ENCODE peak calls at places on chromosomes 13 and 19, in six cellular contexts. Z, G, H, T, Q and L are unnamed samples.
A peak's percentile ranks its signal among the peaks of the same experiment; 100 is the strongest.

GRCh38 chr13:24683370-24683769 is 3.2 kb downstream of the ATP12A start:
- DNase-seq in Z (no peak), G (no peak), H (no peak), T (peak; percentile 8), Q (no peak), L (no peak)

GRCh38 chr13:23696610-23697009 is 126.4 kb downstream of the TNFRSF19 start:
- DNase-seq in Z (no peak), G (no peak), H (no peak), T (no peak), Q (no peak), L (no peak)

GRCh38 chr13:30943881-30944280 is 11.4 kb downstream of the TEX26 start:
- DNase-seq in Z (no peak), G (no peak), H (no peak), T (no peak), Q (no peak), L (no peak)

GRCh38 chr13:25292301-25292700 is 5.0 kb upstream of the MTMR6 start:
- DNase-seq in Z (no peak), G (peak; percentile 31), H (no peak), T (no peak), Q (no peak), L (peak; percentile 81)

GRCh38 chr13:41568143-41568989 is 111.0 kb downstream of the RGCC start:
- DNase-seq in Z (no peak), G (no peak), H (no peak), T (no peak), Q (no peak), L (no peak)

GRCh38 chr19:17539288-17540117 is 15.9 kb upstream of the COLGALT1 start:
- DNase-seq in Z (peak; percentile 94), G (peak; percentile 100), H (no peak), T (peak; percentile 85), Q (peak; percentile 93), L (peak; percentile 96)

GRCh38 chr13:104854698-104855097 is 1680.8 kb downstream of the EFNB2 start:
- DNase-seq in Z (no peak), G (no peak), H (no peak), T (no peak), Q (no peak), L (no peak)

GRCh38 chr13:47426126-47426849 is 529.4 kb upstream of the HTR2A start:
- DNase-seq in Z (no peak), G (no peak), H (no peak), T (no peak), Q (no peak), L (no peak)

GRCh38 chr13:40458283-40459031 is 208.0 kb downstream of the FOXO1 start:
- DNase-seq in Z (no peak), G (no peak), H (no peak), T (no peak), Q (no peak), L (no peak)

GRCh38 chr13:61954092-61954491 is 538.4 kb upstream of the PCDH20 start:
- DNase-seq in Z (peak; percentile 20), G (no peak), H (no peak), T (peak; percentile 4), Q (peak; percentile 60), L (peak; percentile 47)

GRCh38 chr13:34721631-34722144 is 220.4 kb upstream of the NBEA start:
- DNase-seq in Z (no peak), G (no peak), H (no peak), T (no peak), Q (no peak), L (no peak)

GRCh38 chr13:105914637-105915036 is 620.8 kb downstream of the EFNB2 start:
- DNase-seq in Z (no peak), G (no peak), H (no peak), T (no peak), Q (no peak), L (no peak)

GRCh38 chr13:31201341-31202024 is 1.7 kb downstream of the B3GLCT start:
- DNase-seq in Z (no peak), G (no peak), H (no peak), T (no peak), Q (no peak), L (peak; percentile 16)

GRCh38 chr19:58044886-58045285 is 11.1 kb downstream of the ZSCAN1 start:
- DNase-seq in Z (no peak), G (no peak), H (no peak), T (no peak), Q (no peak), L (no peak)

GRCh38 chr13:95535243-95535642 is 17.3 kb upstream of the CLDN10 start:
- DNase-seq in Z (peak; percentile 89), G (peak; percentile 30), H (no peak), T (peak; percentile 84), Q (peak; percentile 94), L (no peak)

GRCh38 chr13:77916481-77916880 is 2.1 kb downstream of the EDNRB start:
- DNase-seq in Z (no peak), G (no peak), H (no peak), T (no peak), Q (no peak), L (no peak)

GRCh38 chr19:18304194-18304495 is 18.7 kb downstream of the LSM4 start:
- DNase-seq in Z (no peak), G (no peak), H (no peak), T (no peak), Q (no peak), L (no peak)

GRCh38 chr19:49987159-49987698 is 26.3 kb upstream of the SIGLEC11 start:
- DNase-seq in Z (peak; percentile 89), G (peak; percentile 92), H (peak; percentile 54), T (peak; percentile 87), Q (peak; percentile 89), L (peak; percentile 99)

GRCh38 chr13:71964491-71965108 is 97.6 kb upstream of the DACH1 start:
- DNase-seq in Z (no peak), G (peak; percentile 11), H (no peak), T (no peak), Q (no peak), L (no peak)

GRCh38 chr13:101572456-101572855 is 120.0 kb downstream of the ITGBL1 start:
- DNase-seq in Z (no peak), G (no peak), H (no peak), T (no peak), Q (peak; percentile 15), L (no peak)

GRCh38 chr19:17234911-17235617 is 9.0 kb downstream of the OCEL1 start:
- DNase-seq in Z (peak; percentile 67), G (peak; percentile 90), H (no peak), T (no peak), Q (peak; percentile 43), L (peak; percentile 74)

GRCh38 chr19:49688531-49689132 is 762 bp upstream of the ADM5 start:
- DNase-seq in Z (no peak), G (no peak), H (no peak), T (no peak), Q (peak; percentile 70), L (no peak)

GRCh38 chr13:23350009-23350408 is 83.5 kb downstream of the SACS start:
- DNase-seq in Z (peak; percentile 72), G (no peak), H (no peak), T (no peak), Q (peak; percentile 41), L (no peak)

GRCh38 chr19:1651061-1651547 is 1.3 kb downstream of the TCF3 start:
- DNase-seq in Z (no peak), G (peak; percentile 53), H (peak; percentile 56), T (no peak), Q (peak; percentile 42), L (peak; percentile 58)

GRCh38 chr19:19040417-19040816 is 7.0 kb downstream of the ARMC6 start:
- DNase-seq in Z (peak; percentile 69), G (no peak), H (no peak), T (peak; percentile 76), Q (no peak), L (no peak)

GRCh38 chr19:51128227-51128626 is 3.5 kb downstream of the SIGLEC9 start:
- DNase-seq in Z (no peak), G (no peak), H (no peak), T (no peak), Q (no peak), L (no peak)

GRCh38 chr19:18778826-18779354 is 12.2 kb downstream of the COMP start:
- DNase-seq in Z (no peak), G (no peak), H (no peak), T (no peak), Q (no peak), L (no peak)

GRCh38 chr13:63367522-63368198 is 1952.0 kb upstream of the PCDH20 start:
- DNase-seq in Z (no peak), G (no peak), H (no peak), T (no peak), Q (no peak), L (no peak)

GRCh38 chr19:18118420-18119242 is 21.1 kb downstream of the MAST3 start:
- DNase-seq in Z (no peak), G (no peak), H (no peak), T (no peak), Q (no peak), L (no peak)

GRCh38 chr19:47239610-47240296 is 8.8 kb upstream of the BBC3 start:
- DNase-seq in Z (no peak), G (no peak), H (no peak), T (no peak), Q (peak; percentile 74), L (peak; percentile 38)
- TF ChIP-seq MAX in Z (no peak), G (no peak), H (no peak), T (no peak), Q (no peak), L (no peak)

DNA sequence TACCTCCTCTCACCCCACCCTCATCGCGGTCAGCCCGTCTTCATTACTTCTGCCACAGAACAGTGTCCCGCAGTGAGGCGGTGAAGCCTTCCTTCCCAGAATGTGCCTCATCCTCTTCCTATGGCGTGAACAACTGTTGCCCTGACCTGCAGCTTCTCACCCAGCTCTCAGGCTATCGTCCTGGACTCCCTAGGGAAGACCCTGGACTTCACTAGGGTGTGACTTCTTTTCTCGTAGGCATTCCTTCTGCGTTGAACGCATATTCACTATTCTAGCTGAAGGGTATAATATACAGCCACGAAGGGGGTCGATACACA is 982 bp downstream of the ZNF865 start:
- DNase-seq in Z (no peak), G (no peak), H (no peak), T (no peak), Q (no peak), L (no peak)
- TF ChIP-seq CTCF in Z (no peak), G (no peak), H (no peak), T (no peak), Q (no peak), L (no peak)

DNA sequence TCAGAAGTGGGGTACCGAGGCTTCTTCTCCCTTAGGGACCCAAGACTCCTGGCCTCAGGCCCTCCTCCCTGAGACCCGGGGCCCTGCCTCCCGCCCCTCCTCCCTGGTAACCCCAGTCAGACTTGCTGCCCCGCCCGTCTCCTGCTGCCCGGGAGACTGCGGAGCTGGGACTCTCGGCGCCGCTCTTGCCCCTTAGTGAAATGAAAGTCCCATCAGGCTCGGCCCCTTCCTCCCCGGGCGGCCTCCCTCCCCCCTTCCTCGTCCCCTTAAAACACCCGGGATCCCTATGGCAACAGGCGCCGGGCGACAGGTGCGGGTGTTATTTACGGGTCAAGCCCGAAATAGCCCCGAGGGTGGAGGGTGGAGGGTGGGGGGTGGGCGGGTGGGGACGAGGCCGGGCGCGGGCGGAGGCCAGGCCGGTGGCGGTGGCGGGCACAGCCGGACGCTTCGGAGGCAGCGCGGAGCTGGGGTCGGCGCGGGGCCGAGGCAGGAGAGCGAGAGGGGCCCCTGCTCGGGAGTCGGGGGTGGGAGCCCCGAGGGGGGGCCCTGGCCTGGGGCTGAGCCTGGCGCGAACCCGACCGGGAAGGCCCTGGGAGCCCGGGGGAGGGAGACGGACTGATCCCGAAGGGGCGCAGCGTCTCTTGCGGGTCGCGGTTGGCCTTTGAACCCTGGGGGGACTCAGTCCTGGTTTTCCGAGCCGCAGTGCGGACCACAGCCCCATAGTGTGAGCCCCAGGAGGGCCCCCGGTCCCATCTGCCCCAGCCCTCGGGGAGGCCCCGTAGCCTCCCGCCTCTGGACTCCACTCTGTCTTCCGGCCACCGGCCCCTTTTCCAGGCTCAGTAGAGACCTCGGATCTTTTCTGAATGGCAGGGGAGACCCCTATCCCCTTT is at the start of gene CACNG6:
- DNase-seq in Z (peak; percentile 93), G (no peak), H (no peak), T (no peak), Q (peak; percentile 56), L (peak; percentile 19)
- TF ChIP-seq MYC in Z (no peak), G (no peak), H (no peak), T (no peak), Q (no peak), L (no peak)

GRCh38 chr13:43572601-43573360 is 214.0 kb downstream of the ENOX1 start:
- DNase-seq in Z (no peak), G (no peak), H (no peak), T (no peak), Q (no peak), L (no peak)
- TF ChIP-seq MAX in Z (no peak), G (no peak), H (no peak), T (no peak), Q (no peak), L (no peak)